ENCODE peak calls at places on chromosomes 1 and 21, in four cellular contexts. R, Q, V and Z are unnamed samples.

GRCh38 chr1:57748696-57749095 is 324.8 kb upstream of the DAB1 start:
- DNase-seq in R (no peak), Q (no peak), V (no peak), Z (no peak)

GRCh38 chr1:218669431-218669830 is 324.3 kb downstream of the TGFB2 start:
- DNase-seq in R (peak; percentile 33), Q (no peak), V (no peak), Z (no peak)

GRCh38 chr1:114482585-114482984 is 28.4 kb downstream of the TRIM33 start:
- DNase-seq in R (no peak), Q (no peak), V (no peak), Z (no peak)

GRCh38 chr1:18951818-18952391 is 4.6 kb downstream of the IFFO2 start:
- DNase-seq in R (no peak), Q (no peak), V (peak; percentile 55), Z (no peak)

GRCh38 chr1:160830321-160831153 is 32.1 kb downstream of the CD244 start:
- DNase-seq in R (no peak), Q (peak; percentile 89), V (no peak), Z (peak; percentile 80)

GRCh38 chr1:12776801-12777557 is 3.4 kb downstream of the PRAMEF12 start:
- DNase-seq in R (no peak), Q (no peak), V (no peak), Z (no peak)

GRCh38 chr1:12055259-12055658 is 7.8 kb upstream of the TNFRSF8 start:
- DNase-seq in R (no peak), Q (no peak), V (no peak), Z (no peak)

GRCh38 chr1:101188311-101188710 is 48.5 kb upstream of the S1PR1 start:
- DNase-seq in R (no peak), Q (no peak), V (no peak), Z (no peak)

GRCh38 chr1:103517380-103518047 is 8.0 kb upstream of the RNPC3 start:
- DNase-seq in R (no peak), Q (no peak), V (no peak), Z (no peak)

GRCh38 chr1:237814319-237814924 is 76.3 kb downstream of the ZP4 start:
- DNase-seq in R (no peak), Q (no peak), V (no peak), Z (no peak)

DNA sequence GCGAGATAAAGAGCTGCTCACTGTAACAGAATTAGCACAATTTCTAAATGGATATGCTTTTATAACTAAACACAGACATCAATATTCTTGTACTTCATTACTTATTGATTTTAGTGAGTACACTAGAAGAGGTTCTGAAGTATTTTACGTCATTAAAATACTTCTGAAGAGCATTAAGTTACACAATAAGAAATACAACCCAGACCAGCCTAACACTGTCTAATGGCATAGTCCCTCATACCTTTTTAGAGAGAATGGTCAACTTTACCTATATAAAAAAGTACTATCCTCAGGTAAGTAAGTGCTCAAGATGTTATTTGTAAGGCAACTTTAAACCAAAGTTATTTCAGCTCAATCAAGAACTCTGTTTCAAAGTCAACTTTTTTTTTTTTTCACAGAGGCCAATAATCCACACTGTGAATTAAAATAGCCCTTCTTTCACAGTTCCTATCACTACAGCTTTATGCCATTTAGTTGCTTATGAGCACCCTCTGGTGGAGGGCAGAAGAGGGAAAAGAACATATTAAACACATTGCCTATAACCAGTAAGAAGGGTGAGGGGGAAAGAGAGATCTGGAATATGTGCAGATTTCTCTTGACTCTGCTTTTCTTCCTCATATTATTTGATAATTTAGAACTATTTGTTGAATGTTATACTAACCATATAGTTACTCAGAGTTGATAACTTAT is 182.1 kb upstream of the DMRTA2 start:
- DNase-seq in R (peak; percentile 21), Q (no peak), V (no peak), Z (no peak)
- TF ChIP-seq CTCF in R (peak; percentile 50), Q (peak; percentile 21), V (no peak), Z (peak; percentile 32)

DNA sequence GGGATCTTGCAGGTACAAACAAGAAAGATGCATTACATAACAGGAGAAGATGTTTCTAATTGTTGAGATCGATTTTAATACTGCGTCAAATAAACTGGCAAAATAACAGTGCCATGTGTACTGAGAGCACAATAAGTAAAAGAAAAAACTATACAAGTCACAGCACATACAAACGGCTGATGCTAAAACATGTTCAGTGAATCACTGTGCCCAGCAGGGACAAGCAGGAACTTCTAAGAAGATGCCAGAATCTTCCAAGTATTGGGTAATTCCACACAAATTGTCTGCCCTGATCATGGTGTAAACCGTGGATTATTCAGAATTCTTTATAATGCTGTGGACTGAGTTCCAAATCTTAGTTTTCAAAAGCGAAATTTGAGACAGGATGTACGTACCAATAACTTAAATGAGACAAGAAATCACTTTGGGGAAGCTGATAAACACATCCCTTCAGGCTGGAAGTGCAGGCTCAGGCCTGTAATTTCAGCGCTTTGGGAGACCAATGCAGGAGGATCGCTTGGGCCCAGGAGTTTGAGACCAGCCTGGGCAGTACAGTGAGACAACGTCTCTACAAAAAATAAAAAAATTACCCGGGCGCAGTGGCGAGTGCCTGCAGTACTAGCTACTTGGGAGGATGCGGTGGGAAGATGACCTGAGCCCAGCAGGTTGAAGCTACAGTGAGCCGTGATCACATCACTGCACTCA is 54.4 kb downstream of the CD2 start:
- DNase-seq in R (no peak), Q (no peak), V (no peak), Z (no peak)
- TF ChIP-seq CTCF in R (no peak), Q (no peak), V (no peak), Z (no peak)

DNA sequence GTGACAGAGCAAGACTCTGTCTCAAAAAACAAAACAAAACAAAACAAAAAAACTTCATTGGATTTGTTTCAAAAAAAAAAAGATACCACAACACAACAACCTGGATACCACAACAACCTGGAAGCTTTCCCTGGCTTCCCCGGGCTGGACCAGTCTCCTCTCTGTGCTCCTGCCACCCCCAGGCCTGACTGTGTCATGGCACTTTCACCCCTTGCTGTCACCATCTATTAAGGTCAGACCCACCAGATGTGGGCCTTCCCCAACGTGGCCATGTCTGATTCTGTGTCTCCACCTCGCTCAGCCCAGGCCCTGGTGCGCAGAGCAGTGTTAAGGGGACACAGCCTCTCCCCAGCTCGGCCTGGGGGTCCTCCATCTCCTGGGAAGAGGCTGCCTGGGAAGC is 28.3 kb upstream of the ACOT11 start:
- DNase-seq in R (no peak), Q (no peak), V (no peak), Z (no peak)
- TF ChIP-seq CTCF in R (peak; percentile 3), Q (no peak), V (peak; percentile 4), Z (no peak)

DNA sequence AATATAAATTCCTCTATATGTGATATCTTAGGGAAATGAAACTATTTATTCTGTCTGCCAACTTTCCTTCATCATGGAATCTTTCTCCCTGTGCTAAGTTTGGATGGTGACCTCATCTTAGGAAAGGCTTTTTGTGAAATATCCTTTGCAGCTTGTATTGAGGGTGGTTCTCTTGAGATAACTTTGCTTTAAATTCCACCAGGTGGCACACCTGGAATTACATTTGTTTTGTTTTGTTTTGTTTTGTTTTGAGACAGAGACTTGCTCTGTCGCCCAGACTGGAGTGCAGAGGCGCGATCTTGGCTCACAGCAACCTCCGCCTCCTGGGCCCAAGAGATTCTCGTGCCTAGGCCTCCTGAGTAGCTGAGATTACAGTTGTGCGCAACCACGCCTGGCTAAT is 7.6 kb upstream of the CD1A start:
- DNase-seq in R (no peak), Q (no peak), V (peak; percentile 41), Z (no peak)
- TF ChIP-seq CTCF in R (no peak), Q (no peak), V (no peak), Z (no peak)

DNA sequence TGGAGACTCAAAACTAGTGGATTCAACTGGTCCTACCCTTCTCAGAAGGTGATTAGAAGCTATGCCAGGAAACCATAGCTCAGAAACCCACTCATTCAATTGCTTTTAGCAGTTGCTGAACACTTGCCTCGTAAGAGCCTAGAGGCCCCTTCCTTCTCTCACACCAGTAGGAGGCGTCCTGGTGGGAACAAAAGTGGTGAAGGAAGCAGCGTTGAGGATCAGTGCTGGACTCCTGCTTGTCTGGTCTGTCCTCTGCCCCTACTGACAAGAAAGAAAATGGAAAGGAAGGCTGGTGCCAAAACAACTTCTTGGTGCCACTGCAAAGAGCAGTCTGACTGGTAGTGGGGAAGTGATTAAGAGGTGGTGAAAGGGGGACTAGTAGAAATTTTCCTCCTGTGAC is 269.7 kb downstream of the LMO4 start:
- DNase-seq in R (no peak), Q (no peak), V (no peak), Z (no peak)
- TF ChIP-seq CTCF in R (no peak), Q (no peak), V (no peak), Z (no peak)

GRCh38 chr21:39712976-39713375 is 32.0 kb upstream of the IGSF5 start:
- DNase-seq in R (no peak), Q (no peak), V (no peak), Z (no peak)
- TF ChIP-seq CTCF in R (no peak), Q (no peak), V (no peak), Z (no peak)